ENCODE peak calls at places on chromosomes 4 and X, in eight cellular contexts. One of them, this sample, is unnamed.
A peak's percentile ranks its signal among the peaks of the same experiment; 100 is the strongest.

GRCh38 chrX:44216171-44216570 is 127.3 kb downstream of the EFHC2 start:
- DNase-seq in HepG2: no peak
- DNase-seq in CD4-positive, alpha-beta memory T cell: no peak
- DNase-seq in IMR-90: no peak
- DNase-seq in stomach: no peak
- DNase-seq in psoas muscle: no peak
- DNase-seq in PC-3: no peak
- DNase-seq in CD8-positive, alpha-beta memory T cell: no peak
- DNase-seq in this sample: no peak

GRCh38 chr4:146311238-146311970 is 97.1 kb downstream of the REELD1 start:
- DNase-seq in HepG2: no peak
- DNase-seq in CD4-positive, alpha-beta memory T cell: no peak
- DNase-seq in IMR-90: no peak
- DNase-seq in stomach: no peak
- DNase-seq in psoas muscle: no peak
- DNase-seq in PC-3: no peak
- DNase-seq in CD8-positive, alpha-beta memory T cell: no peak
- DNase-seq in this sample: no peak

GRCh38 chrX:31715675-31716074 is 643.8 kb upstream of the FTHL17 start:
- DNase-seq in HepG2: no peak
- DNase-seq in CD4-positive, alpha-beta memory T cell: no peak
- DNase-seq in IMR-90: no peak
- DNase-seq in stomach: no peak
- DNase-seq in psoas muscle: no peak
- DNase-seq in PC-3: peak; percentile 7
- DNase-seq in CD8-positive, alpha-beta memory T cell: no peak
- DNase-seq in this sample: no peak

GRCh38 chr4:61336488-61336887 is 136.4 kb downstream of the ADGRL3 start:
- DNase-seq in HepG2: no peak
- DNase-seq in CD4-positive, alpha-beta memory T cell: no peak
- DNase-seq in IMR-90: no peak
- DNase-seq in stomach: no peak
- DNase-seq in psoas muscle: no peak
- DNase-seq in PC-3: no peak
- DNase-seq in CD8-positive, alpha-beta memory T cell: no peak
- DNase-seq in this sample: no peak

GRCh38 chr4:186297013-186297645 is 31.1 kb downstream of the F11 start:
- DNase-seq in HepG2: peak; percentile 32
- DNase-seq in CD4-positive, alpha-beta memory T cell: peak; percentile 6
- DNase-seq in IMR-90: peak; percentile 70
- DNase-seq in stomach: no peak
- DNase-seq in psoas muscle: no peak
- DNase-seq in PC-3: peak; percentile 64
- DNase-seq in CD8-positive, alpha-beta memory T cell: no peak
- DNase-seq in this sample: no peak

GRCh38 chr4:127000846-127001245 is 631.9 kb upstream of the INTU start:
- DNase-seq in HepG2: no peak
- DNase-seq in CD4-positive, alpha-beta memory T cell: no peak
- DNase-seq in IMR-90: no peak
- DNase-seq in stomach: no peak
- DNase-seq in psoas muscle: no peak
- DNase-seq in PC-3: no peak
- DNase-seq in CD8-positive, alpha-beta memory T cell: no peak
- DNase-seq in this sample: no peak

GRCh38 chr4:168483786-168484185 is 3.5 kb upstream of the DDX60L start:
- DNase-seq in HepG2: no peak
- DNase-seq in CD4-positive, alpha-beta memory T cell: no peak
- DNase-seq in IMR-90: peak; percentile 66
- DNase-seq in stomach: no peak
- DNase-seq in psoas muscle: no peak
- DNase-seq in PC-3: peak; percentile 72
- DNase-seq in CD8-positive, alpha-beta memory T cell: no peak
- DNase-seq in this sample: no peak

GRCh38 chrX:120824021-120824420 is 51.6 kb downstream of the CT47B1 start:
- DNase-seq in HepG2: no peak
- DNase-seq in CD4-positive, alpha-beta memory T cell: no peak
- DNase-seq in IMR-90: no peak
- DNase-seq in stomach: no peak
- DNase-seq in psoas muscle: no peak
- DNase-seq in PC-3: peak; percentile 62
- DNase-seq in CD8-positive, alpha-beta memory T cell: no peak
- DNase-seq in this sample: no peak

GRCh38 chr4:75071241-75071778 is 138.4 kb downstream of the PARM1 start:
- DNase-seq in HepG2: no peak
- DNase-seq in CD4-positive, alpha-beta memory T cell: no peak
- DNase-seq in IMR-90: no peak
- DNase-seq in stomach: no peak
- DNase-seq in psoas muscle: no peak
- DNase-seq in PC-3: no peak
- DNase-seq in CD8-positive, alpha-beta memory T cell: no peak
- DNase-seq in this sample: no peak

GRCh38 chr4:39497909-39498723 is 29.1 kb downstream of the UGDH start:
- DNase-seq in HepG2: no peak
- DNase-seq in CD4-positive, alpha-beta memory T cell: no peak
- DNase-seq in IMR-90: no peak
- DNase-seq in stomach: no peak
- DNase-seq in psoas muscle: no peak
- DNase-seq in PC-3: no peak
- DNase-seq in CD8-positive, alpha-beta memory T cell: no peak
- DNase-seq in this sample: no peak

GRCh38 chr4:175427751-175428150 is 384.3 kb downstream of the GPM6A start:
- DNase-seq in HepG2: no peak
- DNase-seq in CD4-positive, alpha-beta memory T cell: no peak
- DNase-seq in IMR-90: no peak
- DNase-seq in stomach: no peak
- DNase-seq in psoas muscle: no peak
- DNase-seq in PC-3: no peak
- DNase-seq in CD8-positive, alpha-beta memory T cell: no peak
- DNase-seq in this sample: no peak

GRCh38 chrX:397575-397974 is 10.9 kb upstream of the PPP2R3B start:
- DNase-seq in HepG2: no peak
- DNase-seq in CD4-positive, alpha-beta memory T cell: no peak
- DNase-seq in IMR-90: peak; percentile 46
- DNase-seq in stomach: no peak
- DNase-seq in psoas muscle: no peak
- DNase-seq in PC-3: no peak
- DNase-seq in CD8-positive, alpha-beta memory T cell: no peak
- DNase-seq in this sample: no peak

GRCh38 chr4:25807101-25807728 is 55.6 kb downstream of the SEL1L3 start:
- DNase-seq in HepG2: no peak
- DNase-seq in CD4-positive, alpha-beta memory T cell: no peak
- DNase-seq in IMR-90: peak; percentile 44
- DNase-seq in stomach: no peak
- DNase-seq in psoas muscle: no peak
- DNase-seq in PC-3: no peak
- DNase-seq in CD8-positive, alpha-beta memory T cell: no peak
- DNase-seq in this sample: no peak

GRCh38 chrX:82458207-82458754 is 1049.8 kb upstream of the POU3F4 start:
- DNase-seq in HepG2: no peak
- DNase-seq in CD4-positive, alpha-beta memory T cell: no peak
- DNase-seq in IMR-90: no peak
- DNase-seq in stomach: no peak
- DNase-seq in psoas muscle: no peak
- DNase-seq in PC-3: no peak
- DNase-seq in CD8-positive, alpha-beta memory T cell: no peak
- DNase-seq in this sample: no peak

GRCh38 chrX:153769865-153770605 is 6.0 kb downstream of the PLXNB3 start:
- DNase-seq in HepG2: no peak
- DNase-seq in CD4-positive, alpha-beta memory T cell: no peak
- DNase-seq in IMR-90: no peak
- DNase-seq in stomach: no peak
- DNase-seq in psoas muscle: no peak
- DNase-seq in PC-3: no peak
- DNase-seq in CD8-positive, alpha-beta memory T cell: no peak
- DNase-seq in this sample: no peak

GRCh38 chr4:180141734-180142133 is 2101.5 kb upstream of the TENM3 start:
- DNase-seq in HepG2: no peak
- DNase-seq in CD4-positive, alpha-beta memory T cell: no peak
- DNase-seq in IMR-90: no peak
- DNase-seq in stomach: no peak
- DNase-seq in psoas muscle: no peak
- DNase-seq in PC-3: no peak
- DNase-seq in CD8-positive, alpha-beta memory T cell: no peak
- DNase-seq in this sample: no peak

DNA sequence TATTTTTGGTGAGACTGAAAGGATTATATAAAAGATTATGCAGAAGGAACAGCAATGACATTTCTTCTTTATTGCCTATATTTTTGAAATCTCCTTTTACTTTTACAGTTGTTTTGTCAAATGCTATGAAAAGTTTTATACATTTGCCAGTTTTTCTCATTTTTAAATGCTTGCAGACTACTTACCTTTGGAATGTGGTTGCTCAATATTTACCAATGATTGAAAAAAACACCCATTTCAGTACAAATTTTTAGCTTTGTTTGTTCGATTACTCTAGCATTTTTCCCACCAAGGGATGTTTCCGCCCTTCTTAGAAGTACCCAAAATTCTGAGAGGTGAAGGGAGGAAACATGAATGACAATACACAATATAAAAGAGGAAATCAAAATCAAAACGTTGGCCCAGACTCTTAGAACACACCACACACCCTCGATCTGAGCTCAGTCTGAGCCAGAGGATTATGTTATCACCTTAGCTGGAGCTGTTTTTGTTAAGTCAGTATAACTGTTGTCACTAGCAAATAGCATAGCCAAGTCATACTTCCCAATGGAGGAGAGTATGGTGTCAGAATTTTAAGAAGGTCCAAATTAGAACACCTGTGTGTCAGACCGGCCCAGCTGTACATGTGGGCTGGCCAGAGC is 18.3 kb downstream of the DKK2 start:
- DNase-seq in HepG2: no peak
- DNase-seq in CD4-positive, alpha-beta memory T cell: no peak
- DNase-seq in IMR-90: no peak
- DNase-seq in stomach: no peak
- DNase-seq in psoas muscle: no peak
- DNase-seq in PC-3: no peak
- DNase-seq in CD8-positive, alpha-beta memory T cell: no peak
- DNase-seq in this sample: no peak
- H3K27ac ChIP-seq in HepG2: no peak overlapping the region
- H3K27ac ChIP-seq in CD4-positive, alpha-beta memory T cell: no peak overlapping the region
- H3K27ac ChIP-seq in IMR-90: no peak overlapping the region
- H3K27ac ChIP-seq in stomach: no peak overlapping the region
- H3K27ac ChIP-seq in psoas muscle: no peak overlapping the region
- H3K27ac ChIP-seq in PC-3: no peak overlapping the region
- H3K27ac ChIP-seq in CD8-positive, alpha-beta memory T cell: no peak overlapping the region
- H3K27ac ChIP-seq in this sample: no peak overlapping the region

GRCh38 chr4:70996014-70996353 is 2.5 kb downstream of the DCK start:
- DNase-seq in HepG2: no peak
- DNase-seq in CD4-positive, alpha-beta memory T cell: no peak
- DNase-seq in IMR-90: no peak
- DNase-seq in stomach: no peak
- DNase-seq in psoas muscle: no peak
- DNase-seq in PC-3: no peak
- DNase-seq in CD8-positive, alpha-beta memory T cell: no peak
- DNase-seq in this sample: no peak
- H3K36me3 ChIP-seq in HepG2: no peaks in the 10 kb centered on the region
- H3K36me3 ChIP-seq in CD4-positive, alpha-beta memory T cell: peaks cover 8% of the 10 kb centered on the region
- H3K36me3 ChIP-seq in IMR-90: peaks cover 3% of the 10 kb centered on the region
- H3K36me3 ChIP-seq in stomach: peaks cover 6% of the 10 kb centered on the region
- H3K36me3 ChIP-seq in psoas muscle: no peaks in the 10 kb centered on the region
- H3K36me3 ChIP-seq in PC-3: peaks cover 10% of the 10 kb centered on the region
- H3K36me3 ChIP-seq in CD8-positive, alpha-beta memory T cell: no peaks in the 10 kb centered on the region
- H3K36me3 ChIP-seq in this sample: no peaks in the 10 kb centered on the region

GRCh38 chr4:76803522-76803921 is 94.4 kb downstream of the SOWAHB start:
- DNase-seq in HepG2: no peak
- DNase-seq in CD4-positive, alpha-beta memory T cell: no peak
- DNase-seq in IMR-90: peak; percentile 92
- DNase-seq in stomach: no peak
- DNase-seq in psoas muscle: no peak
- DNase-seq in PC-3: peak; percentile 92
- DNase-seq in CD8-positive, alpha-beta memory T cell: no peak
- DNase-seq in this sample: no peak

GRCh38 chr4:76799718-76800117 is 98.2 kb downstream of the SOWAHB start:
- DNase-seq in HepG2: no peak
- DNase-seq in CD4-positive, alpha-beta memory T cell: no peak
- DNase-seq in IMR-90: no peak
- DNase-seq in stomach: no peak
- DNase-seq in psoas muscle: no peak
- DNase-seq in PC-3: no peak
- DNase-seq in CD8-positive, alpha-beta memory T cell: no peak
- DNase-seq in this sample: no peak

GRCh38 chr4:76802546-76803021 is 95.4 kb downstream of the SOWAHB start:
- DNase-seq in HepG2: no peak
- DNase-seq in CD4-positive, alpha-beta memory T cell: no peak
- DNase-seq in IMR-90: peak; percentile 26
- DNase-seq in stomach: no peak
- DNase-seq in psoas muscle: no peak
- DNase-seq in PC-3: no peak
- DNase-seq in CD8-positive, alpha-beta memory T cell: no peak
- DNase-seq in this sample: no peak

GRCh38 chr4:76800902-76801301 is 97.0 kb downstream of the SOWAHB start:
- DNase-seq in HepG2: no peak
- DNase-seq in CD4-positive, alpha-beta memory T cell: no peak
- DNase-seq in IMR-90: no peak
- DNase-seq in stomach: no peak
- DNase-seq in psoas muscle: no peak
- DNase-seq in PC-3: no peak
- DNase-seq in CD8-positive, alpha-beta memory T cell: no peak
- DNase-seq in this sample: no peak

DNA sequence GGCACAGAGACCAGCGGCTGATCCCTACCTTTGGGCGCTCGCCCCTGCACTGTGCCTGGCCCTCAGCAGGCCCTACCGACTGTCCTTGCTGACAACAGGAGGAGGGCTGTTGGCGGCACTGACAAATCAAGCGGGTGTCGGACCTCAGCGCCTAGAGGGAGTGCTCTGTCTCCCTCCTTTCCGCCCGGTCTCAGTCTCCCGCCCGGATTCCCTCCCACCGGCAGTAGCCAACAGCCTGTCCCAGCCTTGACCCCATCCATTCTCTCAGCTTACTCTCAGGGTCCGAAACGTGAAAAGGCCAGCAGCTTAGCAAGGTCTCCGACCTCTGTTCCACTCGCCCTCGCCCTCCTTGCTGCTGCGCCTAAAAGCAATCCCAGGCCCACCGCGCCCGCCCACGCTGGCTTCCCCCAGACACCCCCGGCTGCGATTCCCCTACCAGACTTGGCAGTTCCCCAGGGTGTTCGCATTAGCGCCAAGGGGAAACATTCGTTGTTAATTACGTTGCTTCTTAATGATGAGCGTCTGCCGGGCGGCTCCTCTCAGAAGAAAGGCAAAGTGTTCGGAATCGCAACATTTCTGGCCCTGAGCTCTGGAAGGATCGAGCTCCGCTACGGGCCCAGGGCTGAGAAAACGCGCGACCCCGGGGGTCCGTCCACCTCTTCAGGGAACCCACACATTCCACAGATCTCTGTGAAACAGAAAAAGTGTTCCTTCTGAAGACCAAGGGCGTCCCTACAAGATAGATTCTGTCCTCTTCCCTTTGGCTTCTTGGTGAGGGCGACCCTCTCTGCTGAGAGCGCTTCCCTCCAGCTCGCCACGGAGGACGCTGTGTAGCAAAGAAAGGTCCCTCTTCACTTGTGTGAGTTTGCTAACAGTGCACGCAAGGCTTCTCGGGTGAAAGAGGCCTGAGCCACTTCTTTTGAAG is 96.1 kb downstream of the SOWAHB start:
- DNase-seq in HepG2: no peak
- DNase-seq in CD4-positive, alpha-beta memory T cell: no peak
- DNase-seq in IMR-90: no peak
- DNase-seq in stomach: no peak
- DNase-seq in psoas muscle: no peak
- DNase-seq in PC-3: no peak
- DNase-seq in CD8-positive, alpha-beta memory T cell: no peak
- DNase-seq in this sample: no peak
- H3K27ac ChIP-seq in HepG2: no peak overlapping the region
- H3K27ac ChIP-seq in CD4-positive, alpha-beta memory T cell: no peak overlapping the region
- H3K27ac ChIP-seq in IMR-90: peak overlapping the region; percentile 18
- H3K27ac ChIP-seq in stomach: peak overlapping the region; percentile 43
- H3K27ac ChIP-seq in psoas muscle: no peak overlapping the region
- H3K27ac ChIP-seq in PC-3: no peak overlapping the region
- H3K27ac ChIP-seq in CD8-positive, alpha-beta memory T cell: no peak overlapping the region
- H3K27ac ChIP-seq in this sample: no peak overlapping the region

GRCh38 chr4:54041100-54041499 is 23.3 kb downstream of the CHIC2 start:
- DNase-seq in HepG2: no peak
- DNase-seq in CD4-positive, alpha-beta memory T cell: no peak
- DNase-seq in IMR-90: no peak
- DNase-seq in stomach: no peak
- DNase-seq in psoas muscle: no peak
- DNase-seq in PC-3: no peak
- DNase-seq in CD8-positive, alpha-beta memory T cell: no peak
- DNase-seq in this sample: no peak
- H3K36me3 ChIP-seq in HepG2: peaks cover 8% of the 10 kb centered on the region
- H3K36me3 ChIP-seq in CD4-positive, alpha-beta memory T cell: no peaks in the 10 kb centered on the region
- H3K36me3 ChIP-seq in IMR-90: peaks cover 5% of the 10 kb centered on the region
- H3K36me3 ChIP-seq in stomach: peaks cover 42% of the 10 kb centered on the region
- H3K36me3 ChIP-seq in psoas muscle: no peaks in the 10 kb centered on the region
- H3K36me3 ChIP-seq in PC-3: peaks cover 3% of the 10 kb centered on the region
- H3K36me3 ChIP-seq in CD8-positive, alpha-beta memory T cell: peaks cover 4% of the 10 kb centered on the region
- H3K36me3 ChIP-seq in this sample: no peaks in the 10 kb centered on the region

This sample was measured in effector memory CD4-positive, alpha-beta T cell.